ENCODE peak calls at places on chromosomes 3 and 15, in six cellular contexts. R is IMR-90, S is mesendoderm, W is H9, Q is H1, K is mesenchymal stem cell. N is an unnamed sample.

GRCh38 chr3:16290827-16291196 is 25.8 kb downstream of the OXNAD1 start:
- DNase-seq in W (no peak), S (no peak), R (no peak), Q (no peak), K (peak; percentile 39), N (no peak)

GRCh38 chr3:9897408-9898372 is 5.0 kb upstream of the IL17RE start:
- DNase-seq in Q (no peak), K (peak; percentile 22), R (peak; percentile 41), W (no peak), S (no peak), N (no peak)

GRCh38 chr3:26437678-26438077 is 184.9 kb upstream of the LRRC3B start:
- DNase-seq in Q (no peak), R (no peak), W (no peak), K (peak; percentile 87), S (peak; percentile 76), N (no peak)

GRCh38 chr3:81218023-81218422 is 543.4 kb downstream of the GBE1 start:
- DNase-seq in S (peak; percentile 26), K (no peak), Q (no peak), R (no peak), W (no peak), N (peak; percentile 9)

GRCh38 chr3:66140763-66141372 is 79.9 kb upstream of the SLC25A26 start:
- DNase-seq in S (no peak), K (peak; percentile 16), R (no peak), Q (no peak), W (no peak), N (no peak)

GRCh38 chr3:187943677-187944390 is 198.6 kb upstream of the BCL6 start:
- DNase-seq in W (no peak), S (peak; percentile 30), R (peak; percentile 39), Q (no peak), K (no peak), N (no peak)

GRCh38 chr3:186824430-186825139 is 17.9 kb upstream of the ADIPOQ start:
- DNase-seq in Q (peak; percentile 50), S (peak; percentile 47), K (no peak), W (peak; percentile 39), R (no peak), N (no peak)

GRCh38 chr3:73379465-73379864 is 245.3 kb downstream of the PDZRN3 start:
- DNase-seq in W (no peak), K (no peak), R (no peak), S (no peak), Q (no peak), N (no peak)

GRCh38 chr3:34108976-34109375 is 310.5 kb downstream of the PDCD6IP start:
- DNase-seq in W (no peak), R (no peak), Q (no peak), K (no peak), S (no peak), N (no peak)

GRCh38 chr15:92733090-92733933 is 77.7 kb upstream of the FAM174B start:
- DNase-seq in S (no peak), W (no peak), Q (no peak), K (no peak), R (no peak), N (no peak)

GRCh38 chr15:91956026-91956723 is 102.7 kb downstream of the SLCO3A1 start:
- DNase-seq in K (no peak), S (peak; percentile 93), R (peak; percentile 35), Q (no peak), W (no peak), N (no peak)

GRCh38 chr3:52429779-52430415 is 15.0 kb downstream of the SEMA3G start:
- DNase-seq in Q (no peak), W (no peak), S (peak; percentile 16), K (peak; percentile 46), R (peak; percentile 28), N (no peak)

GRCh38 chr3:162538906-162539305 is 1042.3 kb downstream of the OTOL1 start:
- DNase-seq in Q (no peak), S (no peak), R (peak; percentile 0), W (no peak), K (peak; percentile 22), N (no peak)

GRCh38 chr3:167228135-167228534 is 152.0 kb downstream of the ZBBX start:
- DNase-seq in R (peak; percentile 20), S (no peak), K (peak; percentile 55), Q (no peak), W (no peak), N (no peak)

GRCh38 chr15:67873777-67874176 is 33.9 kb upstream of the RNU6-1 start:
- DNase-seq in W (no peak), Q (no peak), K (no peak), R (no peak), S (no peak), N (no peak)

GRCh38 chr3:97885931-97886824 is 64.4 kb downstream of the CRYBG3 start:
- DNase-seq in W (no peak), S (no peak), K (no peak), R (no peak), Q (no peak), N (no peak)

GRCh38 chr3:58347984-58348383 is 15.3 kb downstream of the PXK start:
- DNase-seq in K (no peak), R (no peak), W (no peak), S (no peak), Q (no peak), N (no peak)
- H3K9ac ChIP-seq in K (no peak overlapping the region), R (no peak overlapping the region), W (no peak overlapping the region), S (no peak overlapping the region), Q (no peak overlapping the region), N (no peak overlapping the region)

GRCh38 chr3:107993771-107994170 is 97.1 kb downstream of the CD47 start:
- DNase-seq in R (peak; percentile 22), S (no peak), K (no peak), Q (no peak), W (no peak), N (no peak)
- H3K18ac ChIP-seq in R (no peak overlapping the region), S (no peak overlapping the region), K (no peak overlapping the region), Q (no peak overlapping the region), W (no peak overlapping the region), N (no peak overlapping the region)

DNA sequence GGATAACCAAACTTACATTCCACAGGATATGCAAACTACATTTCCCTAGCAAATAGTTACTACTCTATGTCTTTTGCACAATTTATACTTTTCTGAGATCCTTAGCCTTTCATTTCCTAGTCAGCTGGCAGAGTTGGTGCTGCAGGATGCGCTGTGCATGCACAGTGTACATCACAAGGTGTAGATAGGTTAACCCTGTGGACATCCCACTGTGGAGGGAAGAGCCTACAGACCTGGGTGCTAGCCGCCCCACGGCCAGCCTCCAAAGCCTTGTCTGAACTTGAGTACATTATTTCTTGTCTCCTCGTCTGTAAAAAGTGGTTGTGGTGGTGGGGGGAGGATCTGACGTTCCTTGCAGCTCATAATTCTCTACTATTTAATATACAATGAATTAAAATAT is 3.5 kb downstream of the TNFSF10 start:
- DNase-seq in R (no peak), W (no peak), Q (no peak), S (no peak), K (no peak), N (no peak)
- H3K4me1 ChIP-seq in R (peaks cover 14% of the 10 kb centered on the region), W (peaks cover 6% of the 10 kb centered on the region), Q (no peaks in the 10 kb centered on the region), S (no peaks in the 10 kb centered on the region), K (peaks cover 10% of the 10 kb centered on the region), N (peaks cover 4% of the 10 kb centered on the region)

DNA sequence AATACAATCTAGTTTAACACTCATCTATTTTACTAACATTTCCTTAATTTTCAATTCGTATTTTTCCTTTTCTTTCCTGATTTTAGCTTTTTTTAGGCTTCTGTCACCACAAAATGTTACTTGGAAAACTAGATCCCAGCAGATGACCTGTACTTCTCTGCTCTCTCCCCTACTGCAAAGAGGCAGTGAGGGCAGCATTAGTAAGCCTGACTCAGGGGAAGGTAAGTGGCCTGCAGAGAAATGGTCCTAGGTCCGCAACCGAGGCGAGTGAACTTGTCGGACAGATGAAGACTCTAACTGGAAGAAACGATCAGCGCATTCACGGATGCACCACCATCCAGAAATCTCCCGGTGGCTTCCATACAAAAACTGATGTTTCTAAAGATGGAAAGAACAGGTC is 20.4 kb downstream of the TMEM43 start:
- DNase-seq in K (peak; percentile 59), W (peak; percentile 19), Q (no peak), S (peak; percentile 48), R (peak; percentile 60), N (no peak)
- H3K9ac ChIP-seq in K (peak overlapping the region; percentile 95), W (no peak overlapping the region), Q (no peak overlapping the region), S (no peak overlapping the region), R (peak overlapping the region; percentile 13), N (no peak overlapping the region)

GRCh38 chr3:154184582-154184981 is 63.4 kb downstream of the ARHGEF26 start:
- DNase-seq in K (no peak), S (no peak), R (no peak), W (no peak), Q (no peak), N (no peak)
- H3K18ac ChIP-seq in K (no peak overlapping the region), S (no peak overlapping the region), R (no peak overlapping the region), W (no peak overlapping the region), Q (no peak overlapping the region), N (no peak overlapping the region)

DNA sequence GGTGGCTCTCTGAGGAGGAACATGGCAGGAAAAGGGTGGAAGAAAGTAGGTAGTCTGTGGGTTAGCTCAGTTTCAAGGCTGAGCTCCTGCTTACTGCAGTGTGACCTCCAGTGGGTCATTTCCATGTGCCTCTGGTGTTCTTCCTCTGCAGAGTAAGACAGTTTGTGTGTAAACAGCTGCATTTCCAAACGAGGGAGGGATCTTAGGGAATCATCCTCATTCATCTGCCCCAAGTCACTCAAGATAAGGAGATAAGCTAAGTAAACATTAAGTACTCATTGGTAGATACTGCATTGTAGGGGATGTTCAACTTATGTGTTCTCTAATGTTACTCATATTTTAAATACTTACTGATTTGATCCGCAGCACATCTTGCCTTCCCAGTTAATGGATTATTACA is 83.6 kb downstream of the CLSTN2 start:
- DNase-seq in K (no peak), R (no peak), W (no peak), Q (no peak), S (peak; percentile 17), N (no peak)
- H3K4me1 ChIP-seq in K (peaks cover 4% of the 10 kb centered on the region), R (no peaks in the 10 kb centered on the region), W (no peaks in the 10 kb centered on the region), Q (no peaks in the 10 kb centered on the region), S (no peaks in the 10 kb centered on the region), N (peaks cover 3% of the 10 kb centered on the region)

GRCh38 chr3:38644662-38645053 is 4.8 kb downstream of the SCN5A start:
- DNase-seq in K (no peak), R (no peak), Q (peak; percentile 26), W (no peak), S (no peak), N (no peak)

GRCh38 chr3:38643592-38643991 is 5.9 kb downstream of the SCN5A start:
- DNase-seq in Q (no peak), R (no peak), S (no peak), K (no peak), W (no peak), N (no peak)

GRCh38 chr3:38644016-38644661 is 5.3 kb downstream of the SCN5A start:
- DNase-seq in R (no peak), Q (peak; percentile 29), K (no peak), S (no peak), W (peak; percentile 20), N (no peak)

GRCh38 chr3:38641461-38642110 is 7.9 kb downstream of the SCN5A start:
- DNase-seq in S (no peak), K (no peak), W (peak; percentile 14), Q (no peak), R (no peak), N (no peak)

GRCh38 chr3:38643090-38643489 is 6.4 kb downstream of the SCN5A start:
- DNase-seq in S (no peak), W (peak; percentile 14), R (no peak), K (no peak), Q (peak; percentile 33), N (no peak)
- H3K9ac ChIP-seq in S (no peak overlapping the region), W (no peak overlapping the region), R (no peak overlapping the region), K (no peak overlapping the region), Q (no peak overlapping the region), N (no peak overlapping the region)